ENCODE peak calls at places on chromosomes 13 and 19, in nine cellular contexts. M is iPS-NIHi11; D is stimulated activated CD8-positive, alpha-beta memory T cell treated with anti-CD3 and anti-CD28 coated beads, Interleukin-2, amount 100 ng/mL, for 48 hours; E is fibroblast of the conjunctiva; N is naive thymus-derived CD8-positive, alpha-beta T cell; J is activated CD4-positive, alpha-beta T cell treated with anti-CD3 and anti-CD28 coated beads, Interleukin-2, amount 10 ng/mL, durations not matched to agents 7 days and 5 days; F is brain microvascular endothelial cell; P is naive thymus-derived CD4-positive, alpha-beta T cell; V is activated naive CD8-positive, alpha-beta T cell treated with anti-CD3 and anti-CD28 coated beads, Interleukin-2, amount 10 ng/mL, durations not matched to agents 7 days and 5 days. Z is an unnamed sample.

GRCh38 chr13:111486331-111486730 is 165.9 kb downstream of the TEX29 start:
- DNase-seq in D (no peak), P (no peak), N (no peak), E (no peak), F (no peak), V (no peak), J (no peak), M (no peak), Z (no peak)

GRCh38 chr13:51793570-51794273 is 10.2 kb downstream of the DHRS12 start:
- DNase-seq in M (no peak), E (no peak), D (no peak), P (no peak), N (no peak), V (no peak), F (peak; percentile 85), J (no peak), Z (peak; percentile 82)

GRCh38 chr19:50325310-50326100 is 3.7 kb downstream of the KCNC3 start:
- DNase-seq in N (peak; percentile 75), V (peak; percentile 92), J (peak; percentile 77), E (no peak), D (peak; percentile 65), P (peak; percentile 65), M (peak; percentile 96), F (peak; percentile 9), Z (peak; percentile 50)

GRCh38 chr19:788821-789472 is 8.3 kb upstream of the PTBP1 start:
- DNase-seq in V (no peak), E (no peak), P (no peak), D (no peak), J (no peak), F (no peak), M (no peak), N (no peak), Z (no peak)

GRCh38 chr13:103140001-103140671 is 73.9 kb upstream of the SLC10A2 start:
- DNase-seq in F (peak; percentile 33), V (no peak), D (no peak), J (no peak), N (no peak), P (no peak), M (peak; percentile 59), E (peak; percentile 33), Z (peak; percentile 11)

GRCh38 chr13:20049558-20050473 is 91.3 kb downstream of the ZMYM2 start:
- DNase-seq in P (peak; percentile 10), E (no peak), F (no peak), D (no peak), V (no peak), J (no peak), M (no peak), N (no peak), Z (no peak)

GRCh38 chr13:89796196-89796595 is 1551.3 kb upstream of the MIR17HG start:
- DNase-seq in P (no peak), D (no peak), J (no peak), E (no peak), F (no peak), M (no peak), V (no peak), N (no peak), Z (peak; percentile 3)

GRCh38 chr19:45424191-45425058 is 708 bp upstream of the ERCC1 start:
- DNase-seq in V (peak; percentile 59), M (peak; percentile 59), P (no peak), E (peak; percentile 87), N (no peak), F (peak; percentile 91), D (peak; percentile 18), J (peak; percentile 25), Z (peak; percentile 95)

Z was measured in A172.